ENCODE peak calls at places on chromosomes 11 and 22, in six cellular contexts. W is aorta; E is amniotic stem cell; P is RWPE1; N is AG10803; L is activated T-cell treated with anti-CD3 and anti-CD28 coated beads, Interleukin-2, amount 50 U/mL, for 72 hours. B is an unnamed sample.

GRCh38 chr11:60498853-60499252 is 6.3 kb downstream of the MS4A12 start:
- DNase-seq in E (no peak), N (no peak), L (peak; percentile 6), P (no peak), W (no peak), B (peak; percentile 55)

GRCh38 chr11:118893662-118894061 is 10.0 kb downstream of the CXCR5 start:
- DNase-seq in W (no peak), E (no peak), P (no peak), L (no peak), N (no peak), B (no peak)

GRCh38 chr11:130214861-130215530 is 55.4 kb downstream of the ST14 start:
- DNase-seq in L (no peak), W (no peak), N (no peak), P (no peak), E (no peak), B (no peak)

GRCh38 chr11:118939948-118940598 is 14.3 kb upstream of the BCL9L start:
- DNase-seq in P (no peak), N (no peak), W (peak; percentile 66), E (no peak), L (peak; percentile 65), B (no peak)

GRCh38 chr22:44473580-44473979 is 24.5 kb downstream of the RTL6 start:
- DNase-seq in E (no peak), W (no peak), P (no peak), N (no peak), L (no peak), B (no peak)

GRCh38 chr22:38448945-38449745 is 5.9 kb downstream of the KCNJ4 start:
- DNase-seq in L (no peak), P (no peak), E (no peak), W (no peak), N (no peak), B (no peak)

GRCh38 chr22:38046070-38046748 is 11.0 kb upstream of the PICK1 start:
- DNase-seq in P (no peak), E (no peak), L (no peak), W (no peak), N (no peak), B (no peak)

GRCh38 chr22:47565607-47566006 is 803.2 kb downstream of the TBC1D22A start:
- DNase-seq in N (no peak), E (no peak), P (no peak), L (no peak), W (no peak), B (no peak)

GRCh38 chr11:130146797-130147196 is 12.8 kb upstream of the ST14 start:
- DNase-seq in W (peak; percentile 77), E (no peak), P (no peak), L (no peak), N (no peak), B (no peak)

GRCh38 chr22:30245181-30245984 is 1.2 kb downstream of the LIF start:
- DNase-seq in L (no peak), E (no peak), P (no peak), W (no peak), N (no peak), B (peak; percentile 41)

GRCh38 chr11:65185869-65186341 is 4.2 kb downstream of the CAPN1 start:
- DNase-seq in L (no peak), E (no peak), N (no peak), P (no peak), W (no peak), B (peak; percentile 73)

GRCh38 chr22:22553141-22553540 is 5.9 kb downstream of the PRAME start:
- DNase-seq in W (no peak), N (no peak), P (no peak), E (no peak), L (no peak), B (no peak)

GRCh38 chr22:35838849-35839646 is 121.4 kb downstream of the APOL5 start:
- DNase-seq in L (no peak), P (peak; percentile 16), W (no peak), N (peak; percentile 77), E (peak; percentile 68), B (no peak)

GRCh38 chr11:94909371-94909820 is 64.0 kb downstream of the CWC15 start:
- DNase-seq in W (no peak), N (peak; percentile 83), P (no peak), L (no peak), E (no peak), B (no peak)

GRCh38 chr22:17097062-17097461 is 12.3 kb downstream of the IL17RA start:
- DNase-seq in W (no peak), P (no peak), N (no peak), L (no peak), E (no peak), B (no peak)

GRCh38 chr11:107043242-107043991 is 25.1 kb upstream of the GUCY1A2 start:
- DNase-seq in E (peak; percentile 81), P (peak; percentile 16), N (peak; percentile 96), L (no peak), W (no peak), B (no peak)

GRCh38 chr11:56916162-56916561 is 72.6 kb upstream of the OR5AK2 start:
- DNase-seq in W (no peak), L (no peak), N (no peak), P (no peak), E (no peak), B (no peak)

GRCh38 chr22:39522567-39523300 is 2.4 kb downstream of the ATF4 start:
- DNase-seq in P (peak; percentile 13), E (no peak), W (no peak), N (peak; percentile 71), L (peak; percentile 38), B (no peak)

GRCh38 chr11:1458340-1459218 is 28.0 kb downstream of the MOB2 start:
- DNase-seq in L (no peak), P (peak; percentile 52), E (no peak), N (no peak), W (peak; percentile 72), B (no peak)

GRCh38 chr11:110747531-110747930 is 35.3 kb upstream of the ARHGAP20 start:
- DNase-seq in N (no peak), L (no peak), W (no peak), E (no peak), P (no peak), B (no peak)

GRCh38 chr11:66151273-66151672 is 81.2 kb downstream of the PACS1 start:
- DNase-seq in N (no peak), P (no peak), L (no peak), W (no peak), E (no peak), B (no peak)

GRCh38 chr22:46453006-46453828 is 84.2 kb downstream of the CELSR1 start:
- DNase-seq in W (no peak), L (no peak), N (no peak), P (peak; percentile 71), E (no peak), B (peak; percentile 64)

GRCh38 chr11:68677432-68677831 is 6.9 kb upstream of the GAL start:
- DNase-seq in E (no peak), W (peak; percentile 71), N (peak; percentile 62), L (no peak), P (peak; percentile 67), B (peak; percentile 56)

GRCh38 chr11:69080361-69080973 is 31.7 kb downstream of the TPCN2 start:
- DNase-seq in L (no peak), E (no peak), N (peak; percentile 51), W (no peak), P (peak; percentile 77), B (no peak)

B was measured in Right ventricle myocardium inferior.